ENCODE peak calls at places on chromosomes 16 and 17, in five cellular contexts. Y is H1; J is astrocyte of the cerebellum; U is OCI-LY7; D is CD8-positive, alpha-beta T cell. G is an unnamed sample.

GRCh38 chr16:77922355-77922754 is 100.0 kb upstream of the CLEC3A start:
- DNase-seq in Y (no peak), J (no peak), U (no peak), D (no peak), G (no peak)

GRCh38 chr17:60305141-60305540 is 86.8 kb downstream of the USP32 start:
- DNase-seq in Y (no peak), J (no peak), U (peak; percentile 53), D (no peak), G (no peak)

GRCh38 chr17:17897442-17897841 is 60.7 kb upstream of the SREBF1 start:
- DNase-seq in Y (no peak), J (no peak), U (peak; percentile 53), D (no peak), G (no peak)

GRCh38 chr16:9042943-9043680 is 48.3 kb upstream of the HAPSTR1 start:
- DNase-seq in Y (no peak), J (peak; percentile 53), U (no peak), D (no peak), G (peak; percentile 52)

GRCh38 chr17:81518785-81519283 is 6.2 kb upstream of the ACTG1 start:
- DNase-seq in Y (no peak), J (no peak), U (peak; percentile 63), D (no peak), G (no peak)

GRCh38 chr16:56013962-56014552 is 138.9 kb upstream of the CES5A start:
- DNase-seq in Y (peak; percentile 44), J (no peak), U (peak; percentile 33), D (no peak), G (no peak)

GRCh38 chr17:39683295-39683939 is 4.4 kb downstream of the PGAP3 start:
- DNase-seq in Y (no peak), J (no peak), U (no peak), D (no peak), G (no peak)

GRCh38 chr16:73036074-73036826 is 11.7 kb downstream of the ZFHX3 start:
- DNase-seq in Y (no peak), J (no peak), U (no peak), D (no peak), G (no peak)

GRCh38 chr17:2084766-2085647 is 30.1 kb downstream of the HIC1 start:
- DNase-seq in Y (no peak), J (no peak), U (no peak), D (no peak), G (peak; percentile 79)

GRCh38 chr17:34756670-34757021 is 177.3 kb downstream of the TMEM132E start:
- DNase-seq in Y (no peak), J (no peak), U (no peak), D (no peak), G (no peak)

GRCh38 chr16:4086153-4086552 is 30.1 kb downstream of the ADCY9 start:
- DNase-seq in Y (no peak), J (no peak), U (no peak), D (no peak), G (no peak)

GRCh38 chr17:12107905-12108304 is 87.2 kb downstream of the MAP2K4 start:
- DNase-seq in Y (no peak), J (peak; percentile 5), U (no peak), D (no peak), G (no peak)

GRCh38 chr17:62892069-62892675 is 73.9 kb upstream of the TANC2 start:
- DNase-seq in Y (no peak), J (no peak), U (no peak), D (no peak), G (no peak)

GRCh38 chr16:27894441-27894840 is 169.1 kb downstream of the GSG1L start:
- DNase-seq in Y (no peak), J (no peak), U (no peak), D (no peak), G (no peak)

GRCh38 chr16:89020068-89020924 is 43.3 kb upstream of the CBFA2T3 start:
- DNase-seq in Y (no peak), J (no peak), U (no peak), D (no peak), G (no peak)

GRCh38 chr17:42067371-42068180 is 17.2 kb upstream of the C17orf113 start:
- DNase-seq in Y (no peak), J (peak; percentile 9), U (peak; percentile 72), D (peak; percentile 80), G (peak; percentile 30)

GRCh38 chr16:53094013-53094630 is 39.3 kb downstream of the CHD9 start:
- DNase-seq in Y (no peak), J (no peak), U (peak; percentile 71), D (peak; percentile 52), G (no peak)

GRCh38 chr16:81551141-81551808 is 106.7 kb downstream of the CMIP start:
- DNase-seq in Y (no peak), J (no peak), U (no peak), D (no peak), G (peak; percentile 62)

GRCh38 chr16:24536671-24537070 is 2.7 kb upstream of the RBBP6 start:
- DNase-seq in Y (no peak), J (no peak), U (no peak), D (no peak), G (no peak)

GRCh38 chr17:65190467-65191095 is 53.4 kb downstream of the RGS9 start:
- DNase-seq in Y (no peak), J (no peak), U (no peak), D (no peak), G (peak; percentile 73)

GRCh38 chr17:61904094-61904710 is 23.6 kb downstream of the INTS2 start:
- DNase-seq in Y (no peak), J (no peak), U (no peak), D (no peak), G (no peak)

GRCh38 chr16:52563767-52564611 is 17.0 kb upstream of the TOX3 start:
- DNase-seq in Y (no peak), J (no peak), U (no peak), D (no peak), G (no peak)

GRCh38 chr17:35898283-35899070 is 18.3 kb upstream of the CCL5 start:
- DNase-seq in Y (no peak), J (no peak), U (no peak), D (peak; percentile 75), G (no peak)

GRCh38 chr17:66727634-66728570 is 107.0 kb upstream of the CACNG5 start:
- DNase-seq in Y (peak; percentile 31), J (peak; percentile 48), U (peak; percentile 71), D (no peak), G (peak; percentile 50)

GRCh38 chr17:38789185-38789584 is 10.2 kb downstream of the PIP4K2B start:
- DNase-seq in Y (no peak), J (no peak), U (no peak), D (no peak), G (peak; percentile 63)

GRCh38 chr17:50155115-50155819 is 4.8 kb upstream of the PPP1R9B start:
- DNase-seq in Y (no peak), J (no peak), U (no peak), D (no peak), G (no peak)

GRCh38 chr16:14007460-14007859 is 63.7 kb upstream of the MRTFB start:
- DNase-seq in Y (no peak), J (peak; percentile 72), U (no peak), D (no peak), G (peak; percentile 59)

DNA sequence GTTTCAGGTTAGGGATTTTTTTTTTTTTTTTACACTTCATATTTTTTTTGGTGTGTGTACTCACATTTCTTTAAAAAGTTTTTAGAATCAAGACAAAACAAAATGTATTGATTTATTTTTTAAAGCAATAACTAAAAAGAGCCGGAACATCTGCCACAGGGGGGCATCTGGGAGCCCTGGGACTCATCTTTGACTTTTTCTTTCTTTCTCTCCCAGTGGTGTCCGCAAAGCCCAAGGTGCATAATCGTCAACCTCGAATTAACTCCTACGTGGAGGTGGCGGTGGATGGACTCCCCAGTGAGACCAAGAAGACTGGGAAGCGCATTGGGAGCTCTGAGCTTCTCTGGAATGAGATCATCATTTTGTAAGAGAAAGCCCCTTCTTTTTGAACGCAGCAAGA is 36.3 kb downstream of the WWP2 start:
- DNase-seq in Y (no peak), J (no peak), U (no peak), D (no peak), G (no peak)
- TF ChIP-seq CTCF in Y (peak; percentile 5), J (peak; percentile 57), U (peak; percentile 35), D (no peak), G (peak; percentile 71)

GRCh38 chr16:47524007-47524405 is 62.9 kb downstream of the PHKB start:
- DNase-seq in Y (no peak), J (no peak), U (no peak), D (no peak), G (no peak)

GRCh38 chr16:47523342-47524006 is 62.3 kb downstream of the PHKB start:
- DNase-seq in Y (no peak), J (no peak), U (peak; percentile 77), D (no peak), G (no peak)

GRCh38 chr16:47533744-47534292 is 72.7 kb downstream of the PHKB start:
- DNase-seq in Y (no peak), J (no peak), U (no peak), D (no peak), G (no peak)

GRCh38 chr16:47528431-47528830 is 67.3 kb downstream of the PHKB start:
- DNase-seq in Y (no peak), J (peak; percentile 23), U (no peak), D (no peak), G (no peak)
- TF ChIP-seq CTCF in Y (no peak), J (no peak), U (no peak), D (no peak), G (no peak)

GRCh38 chr16:1428511-1428910 is 2.4 kb upstream of the PERCC1 start:
- DNase-seq in Y (no peak), J (no peak), U (peak; percentile 49), D (peak; percentile 64), G (no peak)
- TF ChIP-seq CTCF in Y (peak; percentile 66), J (peak; percentile 35), U (peak; percentile 65), D (no peak), G (peak; percentile 39)

DNA sequence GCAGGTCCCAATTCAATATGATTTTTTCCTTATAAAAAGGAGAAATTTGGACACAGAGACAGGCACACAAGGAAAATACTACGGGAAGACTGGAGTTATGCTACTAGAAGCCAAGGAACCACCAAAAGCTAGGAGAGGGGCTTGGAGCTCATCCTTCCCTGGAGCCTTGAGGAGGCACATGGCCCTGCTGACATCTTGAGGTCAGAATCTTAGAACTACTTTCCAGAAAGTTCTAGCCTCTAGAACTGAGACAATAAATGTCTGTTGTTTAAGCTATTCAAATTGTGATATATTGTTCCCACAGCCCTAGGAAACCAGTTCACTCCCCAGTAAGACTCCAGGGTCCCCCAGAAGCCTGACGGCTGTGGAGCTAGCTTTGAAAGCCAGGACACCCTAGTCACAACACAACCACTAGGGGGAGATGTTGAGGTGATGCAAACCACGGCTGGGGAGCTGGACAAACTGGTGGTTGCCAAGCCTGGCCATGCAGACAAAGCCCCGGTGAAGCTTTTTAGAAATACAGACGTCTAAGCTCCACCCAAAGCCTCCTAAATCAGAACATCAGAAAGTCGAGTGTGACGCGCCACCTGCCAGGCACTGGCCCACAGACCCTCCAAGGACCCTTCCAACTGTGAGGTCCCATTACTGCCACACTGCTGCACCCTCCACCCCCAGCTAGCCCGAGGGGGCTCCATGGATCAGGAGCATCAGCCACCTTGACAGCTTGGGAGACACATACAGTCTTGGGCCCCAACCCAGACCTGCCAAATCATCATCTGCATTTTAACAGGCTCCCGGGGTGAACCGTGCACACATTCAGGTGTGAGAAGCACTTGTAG is 106.4 kb downstream of the SLC39A11 start:
- DNase-seq in Y (peak; percentile 39), J (peak; percentile 67), U (peak; percentile 81), D (peak; percentile 54), G (peak; percentile 77)
- TF ChIP-seq CTCF in Y (peak; percentile 89), J (peak; percentile 89), U (peak; percentile 100), D (peak; percentile 66), G (peak; percentile 98)

G was measured in HFFc6.